ENCODE peak calls at places on chromosomes 5 and 9, in five cellular contexts. U is CD8-positive, alpha-beta T cell; L is left cardiac atrium; H is progenitor cell of endocrine pancreas; N is HFF-Myc. E is an unnamed sample.

GRCh38 chr9:112743216-112743835 is 7.2 kb upstream of the SNX30 start:
- DNase-seq in U (no peak), L (no peak), H (no peak), N (no peak), E (no peak)

GRCh38 chr9:109072133-109072692 is 47.5 kb downstream of the TMEM245 start:
- DNase-seq in U (no peak), L (no peak), H (no peak), N (no peak), E (no peak)

GRCh38 chr5:36417668-36418067 is 116.0 kb upstream of the RANBP3L start:
- DNase-seq in U (no peak), L (no peak), H (no peak), N (no peak), E (no peak)

GRCh38 chr9:136854113-136854841 is 2.1 kb downstream of the MAMDC4 start:
- DNase-seq in U (no peak), L (peak; percentile 26), H (no peak), N (no peak), E (no peak)

GRCh38 chr5:154511984-154512383 is 34.0 kb upstream of the HAND1 start:
- DNase-seq in U (no peak), L (no peak), H (no peak), N (no peak), E (no peak)

GRCh38 chr5:81232449-81233079 is 558 bp upstream of the CKMT2 start:
- DNase-seq in U (no peak), L (peak; percentile 87), H (no peak), N (peak; percentile 10), E (no peak)

GRCh38 chr5:119255571-119256356 is 100.1 kb upstream of the TNFAIP8 start:
- DNase-seq in U (no peak), L (no peak), H (no peak), N (no peak), E (peak; percentile 41)

GRCh38 chr5:80251636-80252035 is 4.2 kb downstream of the SERINC5 start:
- DNase-seq in U (no peak), L (peak; percentile 29), H (no peak), N (no peak), E (no peak)

GRCh38 chr5:177426566-177427210 is at the start of gene GRK6:
- DNase-seq in U (peak; percentile 63), L (peak; percentile 57), H (no peak), N (no peak), E (peak; percentile 66)

GRCh38 chr9:76351006-76351405 is 43.2 kb downstream of the RFK start:
- DNase-seq in U (no peak), L (no peak), H (no peak), N (no peak), E (no peak)

GRCh38 chr5:435156-435790 is 7.7 kb upstream of the EXOC3 start:
- DNase-seq in U (no peak), L (peak; percentile 12), H (peak; percentile 7), N (no peak), E (no peak)

GRCh38 chr9:114504341-114505186 is 709 bp downstream of the WHRN start:
- DNase-seq in U (peak; percentile 15), L (peak; percentile 64), H (peak; percentile 37), N (no peak), E (peak; percentile 59)

GRCh38 chr5:173501271-173501670 is 115.2 kb downstream of the BOD1 start:
- DNase-seq in U (no peak), L (no peak), H (no peak), N (no peak), E (no peak)

GRCh38 chr9:134344068-134344820 is 18.0 kb downstream of the RXRA start:
- DNase-seq in U (peak; percentile 18), L (peak; percentile 81), H (no peak), N (no peak), E (no peak)

GRCh38 chr9:137217276-137218211 is 4.5 kb downstream of the RNF208 start:
- DNase-seq in U (no peak), L (peak; percentile 69), H (no peak), N (no peak), E (no peak)

GRCh38 chr5:30918171-30918570 is 275.3 kb upstream of the CDH6 start:
- DNase-seq in U (no peak), L (no peak), H (no peak), N (no peak), E (peak; percentile 37)

GRCh38 chr5:103021310-103021709 is 98.6 kb downstream of the GIN1 start:
- DNase-seq in U (no peak), L (no peak), H (no peak), N (peak; percentile 63), E (no peak)

GRCh38 chr5:134874831-134875655 is 872 bp downstream of the TXNDC15 start:
- DNase-seq in U (peak; percentile 7), L (peak; percentile 76), H (no peak), N (peak; percentile 72), E (peak; percentile 55)

GRCh38 chr5:141051526-141051876 is 327 bp downstream of the PCDHB1 start:
- DNase-seq in U (no peak), L (no peak), H (no peak), N (no peak), E (no peak)

GRCh38 chr9:87116492-87116891 is 169.2 kb upstream of the GAS1 start:
- DNase-seq in U (no peak), L (no peak), H (no peak), N (no peak), E (no peak)

GRCh38 chr5:77087484-77088291 is 603 bp upstream of the ZBED3 start:
- DNase-seq in U (no peak), L (peak; percentile 39), H (peak; percentile 12), N (no peak), E (no peak)

GRCh38 chr5:73858786-73859185 is 232.8 kb downstream of the ARHGEF28 start:
- DNase-seq in U (no peak), L (no peak), H (no peak), N (no peak), E (no peak)

GRCh38 chr9:22105005-22105722 is 96.1 kb upstream of the CDKN2B start:
- DNase-seq in U (no peak), L (no peak), H (no peak), N (no peak), E (peak; percentile 78)

GRCh38 chr9:125649315-125649714 is 57.7 kb downstream of the MAPKAP1 start:
- DNase-seq in U (no peak), L (peak; percentile 26), H (no peak), N (peak; percentile 55), E (no peak)

GRCh38 chr9:78213696-78214095 is 22.2 kb upstream of the CEP78 start:
- DNase-seq in U (no peak), L (no peak), H (no peak), N (no peak), E (peak; percentile 39)

GRCh38 chr5:138460032-138460693 is 5.1 kb upstream of the EGR1 start:
- DNase-seq in U (no peak), L (peak; percentile 21), H (no peak), N (no peak), E (no peak)

GRCh38 chr9:132018957-132019405 is 60.7 kb downstream of the MED27 start:
- DNase-seq in U (no peak), L (no peak), H (no peak), N (no peak), E (no peak)